ENCODE peak calls at places on chromosome 21, in five cellular contexts. B is B cell, N is HFFc6, E is body of pancreas, K is AG09309. V is an unnamed sample.

GRCh38 chr21:26977741-26978140 is 10.9 kb upstream of the ADAMTS5 start:
- DNase-seq in B (no peak), N (no peak), E (no peak), K (no peak), V (no peak)

GRCh38 chr21:29196021-29196663 is 65.7 kb downstream of the MAP3K7CL start:
- DNase-seq in B (peak; percentile 77), N (peak; percentile 79), E (peak; percentile 21), K (no peak), V (peak; percentile 76)

GRCh38 chr21:26093094-26093493 is 77.5 kb downstream of the APP start:
- DNase-seq in B (no peak), N (peak; percentile 35), E (no peak), K (no peak), V (no peak)

GRCh38 chr21:33707846-33708245 is 65.5 kb downstream of the ITSN1 start:
- DNase-seq in B (no peak), N (no peak), E (no peak), K (no peak), V (no peak)

GRCh38 chr21:35159881-35160280 is 110.8 kb upstream of the RUNX1 start:
- DNase-seq in B (no peak), N (peak; percentile 24), E (no peak), K (no peak), V (no peak)

GRCh38 chr21:34052171-34052570 is 21.2 kb upstream of the MRPS6 start:
- DNase-seq in B (no peak), N (no peak), E (no peak), K (no peak), V (no peak)

GRCh38 chr21:44845418-44846200 is 27.7 kb upstream of the SUMO3 start:
- DNase-seq in B (peak; percentile 84), N (peak; percentile 41), E (peak; percentile 45), K (no peak), V (peak; percentile 64)

GRCh38 chr21:21039624-21040023 is 41.4 kb downstream of the NCAM2 start:
- DNase-seq in B (no peak), N (no peak), E (no peak), K (no peak), V (no peak)

GRCh38 chr21:20551939-20552338 is 446.3 kb upstream of the NCAM2 start:
- DNase-seq in B (no peak), N (no peak), E (no peak), K (no peak), V (no peak)

GRCh38 chr21:29256125-29256895 is 42.4 kb upstream of the BACH1 start:
- DNase-seq in B (no peak), N (no peak), E (no peak), K (no peak), V (no peak)

GRCh38 chr21:25967566-25968438 is 202.8 kb downstream of the APP start:
- DNase-seq in B (peak; percentile 33), N (no peak), E (no peak), K (no peak), V (no peak)

GRCh38 chr21:38621132-38621531 is 122.9 kb upstream of the ERG start:
- DNase-seq in B (no peak), N (no peak), E (no peak), K (no peak), V (peak; percentile 3)

GRCh38 chr21:31092867-31093266 is 54.6 kb upstream of the KRTAP19-8 start:
- DNase-seq in B (no peak), N (no peak), E (no peak), K (no peak), V (no peak)

GRCh38 chr21:31084689-31085088 is 46.4 kb upstream of the KRTAP19-8 start:
- DNase-seq in B (no peak), N (no peak), E (no peak), K (no peak), V (no peak)

GRCh38 chr21:31088196-31088751 is 50.0 kb upstream of the KRTAP19-8 start:
- DNase-seq in B (no peak), N (no peak), E (no peak), K (no peak), V (peak; percentile 38)
- TF ChIP-seq CTCF in B (no peak), N (no peak), E (no peak), K (no peak), V (no peak)

GRCh38 chr21:32132911-32133310 is 145.9 kb downstream of the MIS18A start:
- DNase-seq in B (no peak), N (no peak), E (no peak), K (no peak), V (no peak)

GRCh38 chr21:32137266-32137665 is 141.6 kb downstream of the MIS18A start:
- DNase-seq in B (no peak), N (no peak), E (no peak), K (no peak), V (no peak)

GRCh38 chr21:32134441-32135159 is 144.2 kb downstream of the MIS18A start:
- DNase-seq in B (no peak), N (no peak), E (no peak), K (no peak), V (no peak)

GRCh38 chr21:32136546-32136945 is 142.3 kb downstream of the MIS18A start:
- DNase-seq in B (no peak), N (no peak), E (no peak), K (no peak), V (no peak)

DNA sequence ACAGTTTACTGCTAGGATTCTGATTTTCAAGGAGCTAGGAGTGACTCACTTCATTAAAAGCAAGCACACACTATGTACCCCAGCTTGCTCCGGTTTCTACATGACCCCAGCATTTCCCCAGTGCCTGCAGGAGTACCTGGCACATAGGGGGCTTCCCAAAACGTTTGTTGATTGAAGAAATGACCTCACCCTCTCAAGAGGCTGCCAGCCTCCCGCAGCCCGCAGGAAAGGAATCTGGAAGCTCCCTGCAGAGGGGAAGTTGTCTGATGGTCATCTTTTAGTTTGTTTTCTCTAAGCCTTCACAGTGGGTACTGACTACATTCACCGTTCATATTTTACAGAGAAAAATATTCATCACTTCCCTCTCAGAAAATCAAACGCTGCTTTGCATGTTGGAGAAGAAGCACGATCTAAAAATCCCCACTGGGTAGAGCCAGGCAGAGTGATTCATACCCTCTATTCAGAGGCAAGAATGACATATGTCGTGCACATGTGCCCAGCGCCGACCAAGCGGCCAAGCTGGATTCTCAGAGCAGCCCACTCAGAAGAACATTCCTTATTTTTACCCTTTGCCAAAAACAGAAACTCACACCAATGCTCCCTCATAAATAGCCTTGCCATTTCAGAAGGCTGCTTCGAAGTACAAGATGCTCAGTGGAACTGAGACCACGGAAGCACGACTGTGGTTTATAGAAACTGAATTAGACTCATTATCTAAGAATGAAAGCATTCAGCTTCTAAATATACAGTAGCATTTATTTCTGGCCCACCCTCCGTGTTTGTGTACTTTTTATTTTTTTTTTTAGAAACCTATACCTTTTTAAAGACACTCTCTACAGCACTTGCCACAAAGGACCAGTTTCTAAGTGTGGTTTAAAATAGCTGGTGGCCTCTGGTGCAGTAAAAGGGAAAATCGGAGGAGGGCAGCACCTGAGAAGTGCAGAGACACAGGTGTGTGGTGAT is 143.2 kb downstream of the MIS18A start:
- DNase-seq in B (no peak), N (no peak), E (no peak), K (peak; percentile 2), V (no peak)
- TF ChIP-seq CTCF in B (no peak), N (no peak), E (no peak), K (no peak), V (no peak)

GRCh38 chr21:41877901-41878830 is 978 bp downstream of the PRDM15 start:
- DNase-seq in B (peak; percentile 72), N (peak; percentile 50), E (peak; percentile 64), K (no peak), V (peak; percentile 39)

GRCh38 chr21:41881051-41881450 is 1.9 kb upstream of the PRDM15 start:
- DNase-seq in B (no peak), N (no peak), E (no peak), K (no peak), V (no peak)

GRCh38 chr21:41878831-41879189 is 334 bp downstream of the PRDM15 start:
- DNase-seq in B (peak; percentile 97), N (peak; percentile 75), E (peak; percentile 86), K (peak; percentile 52), V (peak; percentile 73)

GRCh38 chr21:41879190-41879998 is at the start of gene PRDM15:
- DNase-seq in B (peak; percentile 95), N (peak; percentile 69), E (peak; percentile 84), K (peak; percentile 48), V (peak; percentile 81)

GRCh38 chr21:41880153-41880552 is 1.0 kb upstream of the PRDM15 start:
- DNase-seq in B (no peak), N (no peak), E (no peak), K (no peak), V (no peak)
- TF ChIP-seq CTCF in B (no peak), N (no peak), E (no peak), K (no peak), V (no peak)

GRCh38 chr21:18424250-18424649 is 20.7 kb upstream of the TMPRSS15 start:
- DNase-seq in B (no peak), N (no peak), E (no peak), K (no peak), V (no peak)
- TF ChIP-seq CTCF in B (no peak), N (no peak), E (no peak), K (no peak), V (no peak)

GRCh38 chr21:31879911-31880310 is 7.1 kb downstream of the HUNK start:
- DNase-seq in B (no peak), N (no peak), E (no peak), K (no peak), V (no peak)

GRCh38 chr21:31878831-31879230 is 6.0 kb downstream of the HUNK start:
- DNase-seq in B (no peak), N (no peak), E (no peak), K (no peak), V (no peak)

GRCh38 chr21:31879251-31879650 is 6.4 kb downstream of the HUNK start:
- DNase-seq in B (no peak), N (no peak), E (peak; percentile 55), K (no peak), V (no peak)

GRCh38 chr21:31875424-31876097 is 2.7 kb downstream of the HUNK start:
- DNase-seq in B (no peak), N (no peak), E (peak; percentile 39), K (no peak), V (no peak)

DNA sequence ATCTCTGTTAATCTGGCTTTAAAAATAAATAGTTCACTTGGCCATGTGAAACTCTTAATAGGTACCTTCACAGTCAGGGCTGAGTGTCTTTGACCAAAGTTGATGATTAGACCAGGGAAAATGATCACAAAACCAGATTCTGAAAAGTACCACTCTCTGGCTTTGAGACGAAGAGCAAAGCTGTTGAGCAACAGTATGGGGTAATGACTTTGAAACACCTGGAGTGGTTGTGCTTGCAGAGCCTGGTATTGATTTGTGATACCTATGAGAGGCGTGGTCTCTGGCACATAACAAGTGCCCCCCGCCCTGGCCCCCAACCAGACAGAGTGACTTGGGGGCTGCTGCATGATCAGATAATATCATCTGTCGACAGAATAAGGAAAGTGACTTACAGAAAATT is 4.7 kb downstream of the HUNK start:
- DNase-seq in B (no peak), N (no peak), E (no peak), K (no peak), V (no peak)
- TF ChIP-seq CTCF in B (no peak), N (no peak), E (no peak), K (no peak), V (no peak)

DNA sequence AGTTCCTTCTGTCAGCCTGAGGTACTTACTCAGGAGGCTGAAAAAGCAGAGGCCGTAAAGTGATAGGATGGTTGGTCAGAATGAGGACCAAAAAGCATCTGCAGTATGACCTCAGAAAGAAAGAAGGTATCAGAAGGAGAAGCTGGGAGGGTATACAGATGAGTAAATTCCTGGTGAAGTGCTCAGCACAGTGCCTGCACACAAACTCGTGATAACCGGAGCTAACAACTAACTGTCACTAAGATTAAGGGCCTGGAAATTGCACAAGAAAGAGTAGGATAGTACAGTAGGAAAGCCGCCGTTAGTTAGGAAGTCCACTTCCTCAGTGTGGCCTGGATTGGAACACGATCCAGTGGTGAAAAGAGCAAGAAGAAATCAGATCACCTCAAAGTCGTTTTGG is 62.6 kb downstream of the VPS26C start:
- DNase-seq in B (no peak), N (no peak), E (no peak), K (no peak), V (no peak)
- TF ChIP-seq CTCF in B (no peak), N (no peak), E (no peak), K (no peak), V (no peak)

V was measured in Calu3.